ENCODE peak calls at places on chromosomes 4 and X, in five cellular contexts. W is SK-N-SH, C is uterus, L is stomach, Z is body of pancreas. K is an unnamed sample.

GRCh38 chrX:100341111-100341510 is 69.0 kb downstream of the PCDH19 start:
- DNase-seq in Z (no peak), L (no peak), C (no peak), W (no peak), K (no peak)

GRCh38 chr4:84497835-84498202 is 1.3 kb downstream of the NKX6-1 start:
- DNase-seq in W (no peak), C (no peak), L (no peak), Z (no peak), K (no peak)

GRCh38 chr4:6123976-6124375 is 76.4 kb downstream of the JAKMIP1 start:
- DNase-seq in L (peak; percentile 19), Z (no peak), W (no peak), C (no peak), K (no peak)

GRCh38 chrX:70134116-70134477 is 850 bp downstream of the IGBP1 start:
- DNase-seq in C (no peak), Z (no peak), W (no peak), L (no peak), K (no peak)

GRCh38 chrX:31397119-31397518 is 325.3 kb upstream of the FTHL17 start:
- DNase-seq in W (no peak), C (no peak), Z (no peak), L (no peak), K (no peak)

GRCh38 chr4:8371251-8371995 is 69.1 kb downstream of the ACOX3 start:
- DNase-seq in W (no peak), L (no peak), Z (no peak), C (no peak), K (no peak)

GRCh38 chr4:17018013-17018412 is 119.6 kb upstream of the LDB2 start:
- DNase-seq in Z (no peak), L (no peak), W (no peak), C (no peak), K (no peak)

GRCh38 chrX:261167-261857 is 19.9 kb upstream of the PLCXD1 start:
- DNase-seq in Z (peak; percentile 38), L (peak; percentile 51), C (no peak), W (no peak), K (peak; percentile 3)

GRCh38 chrX:143873343-143873742 is 10.5 kb upstream of the UBE2NL start:
- DNase-seq in W (peak; percentile 0), L (no peak), C (no peak), Z (no peak), K (no peak)

GRCh38 chr4:82247629-82248028 is 126.2 kb downstream of the HNRNPD start:
- DNase-seq in C (no peak), W (no peak), L (no peak), Z (no peak), K (no peak)

GRCh38 chrX:15838017-15838416 is 16.6 kb downstream of the AP1S2 start:
- DNase-seq in Z (no peak), W (peak; percentile 37), L (no peak), C (no peak), K (no peak)

GRCh38 chr4:183797445-183798248 is 107.5 kb upstream of the STOX2 start:
- DNase-seq in C (no peak), W (peak; percentile 83), Z (peak; percentile 49), L (peak; percentile 53), K (peak; percentile 40)

GRCh38 chr4:2591189-2591588 is 54.7 kb downstream of the FAM193A start:
- DNase-seq in L (no peak), W (peak; percentile 54), Z (no peak), C (no peak), K (no peak)

GRCh38 chr4:6225469-6225868 is 25.1 kb upstream of the JAKMIP1 start:
- DNase-seq in C (no peak), Z (no peak), L (peak; percentile 24), W (no peak), K (no peak)

GRCh38 chrX:77436682-77437081 is 10.5 kb upstream of the FGF16 start:
- DNase-seq in W (no peak), C (no peak), L (no peak), Z (no peak), K (no peak)

GRCh38 chr4:98663226-98664006 is 5.0 kb upstream of the TSPAN5 start:
- DNase-seq in L (no peak), W (no peak), C (no peak), Z (no peak), K (no peak)

GRCh38 chrX:14896273-14896672 is 23.1 kb downstream of the MOSPD2 start:
- DNase-seq in L (no peak), Z (no peak), W (no peak), C (no peak), K (no peak)

GRCh38 chr4:122930877-122931276 is 8.5 kb upstream of the NUDT6 start:
- DNase-seq in W (no peak), Z (no peak), L (no peak), C (no peak), K (no peak)

GRCh38 chrX:81261576-81261975 is 59.7 kb downstream of the SH3BGRL start:
- DNase-seq in Z (no peak), C (no peak), L (no peak), W (no peak), K (no peak)

GRCh38 chrX:38282044-38282443 is 45.3 kb downstream of the RPGR start:
- DNase-seq in C (no peak), W (no peak), L (no peak), Z (no peak), K (no peak)

GRCh38 chrX:3659761-3660160 is 53.7 kb downstream of the PRKX start:
- DNase-seq in W (no peak), L (no peak), Z (no peak), C (no peak), K (no peak)

GRCh38 chr4:75848891-75849290 is 53.4 kb downstream of the PPEF2 start:
- DNase-seq in W (no peak), L (no peak), C (no peak), Z (no peak), K (no peak)

GRCh38 chr4:153929651-153930050 is 140.8 kb upstream of the SFRP2 start:
- DNase-seq in Z (no peak), C (no peak), L (no peak), W (no peak), K (no peak)

GRCh38 chr4:132195181-132195580 is 953.9 kb upstream of the PCDH10 start:
- DNase-seq in W (no peak), L (no peak), Z (no peak), C (no peak), K (no peak)

GRCh38 chr4:38237139-38237538 is 276.9 kb downstream of the PTTG2 start:
- DNase-seq in W (no peak), Z (peak; percentile 43), C (no peak), L (no peak), K (no peak)

GRCh38 chrX:110258552-110258951 is 59.3 kb downstream of the AMMECR1 start:
- DNase-seq in L (no peak), W (no peak), C (no peak), Z (no peak), K (no peak)

GRCh38 chr4:118942465-118942864 is 53.8 kb downstream of the SYNPO2 start:
- DNase-seq in C (no peak), Z (no peak), W (peak; percentile 12), L (no peak), K (peak; percentile 31)

GRCh38 chrX:150018931-150019331 is 80.6 kb upstream of the EOLA2 start:
- DNase-seq in C (no peak), W (no peak), L (no peak), Z (no peak), K (no peak)

GRCh38 chr4:92969650-92970370 is 666.0 kb downstream of the GRID2 start:
- DNase-seq in Z (peak; percentile 8), L (no peak), C (no peak), W (no peak), K (no peak)

GRCh38 chrX:109952985-109953905 is 49.7 kb upstream of the TMEM164 start:
- DNase-seq in L (no peak), C (no peak), Z (no peak), W (no peak), K (no peak)

GRCh38 chr4:153464068-153464467 is 2.1 kb upstream of the TMEM131L start:
- DNase-seq in Z (no peak), L (no peak), C (no peak), W (no peak), K (no peak)

GRCh38 chrX:39591099-39591498 is 506.7 kb downstream of the BCOR start:
- DNase-seq in C (no peak), Z (no peak), L (no peak), W (no peak), K (no peak)

GRCh38 chrX:40579880-40580536 is 762 bp upstream of the ATP6AP2 start:
- DNase-seq in L (no peak), W (peak; percentile 16), C (no peak), Z (no peak), K (no peak)

GRCh38 chr4:89306486-89307184 is 965 bp downstream of the GPRIN3 start:
- DNase-seq in L (no peak), Z (no peak), C (no peak), W (no peak), K (no peak)

GRCh38 chr4:77035153-77035552 is 40.6 kb downstream of the CCNI start:
- DNase-seq in W (no peak), L (no peak), Z (no peak), C (no peak), K (no peak)

GRCh38 chr4:77040265-77040664 is 35.5 kb downstream of the CCNI start:
- DNase-seq in Z (no peak), W (no peak), L (no peak), C (no peak), K (no peak)

GRCh38 chr4:77036206-77036605 is 39.6 kb downstream of the CCNI start:
- DNase-seq in C (no peak), W (no peak), L (no peak), Z (peak; percentile 13), K (no peak)

GRCh38 chr4:77040856-77041576 is 34.8 kb downstream of the CCNI start:
- DNase-seq in L (no peak), W (no peak), C (no peak), Z (no peak), K (no peak)

GRCh38 chr4:77037736-77038135 is 38.1 kb downstream of the CCNI start:
- DNase-seq in L (no peak), C (no peak), W (no peak), Z (no peak), K (no peak)
- H3K27ac ChIP-seq in L (no peak overlapping the region), C (no peak overlapping the region), W (peak overlapping the region; percentile 6), Z (no peak overlapping the region), K (no peak overlapping the region)

GRCh38 chr4:110602061-110602460 is 20.8 kb downstream of the PITX2 start:
- DNase-seq in C (no peak), Z (no peak), W (no peak), L (no peak), K (no peak)
- H3K27ac ChIP-seq in C (no peak overlapping the region), Z (no peak overlapping the region), W (no peak overlapping the region), L (no peak overlapping the region), K (no peak overlapping the region)

GRCh38 chr4:726235-726787 is 20.7 kb downstream of the PCGF3 start:
- DNase-seq in C (no peak), Z (no peak), L (no peak), W (no peak), K (no peak)
- H3K27ac ChIP-seq in C (no peak overlapping the region), Z (no peak overlapping the region), L (no peak overlapping the region), W (no peak overlapping the region), K (no peak overlapping the region)

DNA sequence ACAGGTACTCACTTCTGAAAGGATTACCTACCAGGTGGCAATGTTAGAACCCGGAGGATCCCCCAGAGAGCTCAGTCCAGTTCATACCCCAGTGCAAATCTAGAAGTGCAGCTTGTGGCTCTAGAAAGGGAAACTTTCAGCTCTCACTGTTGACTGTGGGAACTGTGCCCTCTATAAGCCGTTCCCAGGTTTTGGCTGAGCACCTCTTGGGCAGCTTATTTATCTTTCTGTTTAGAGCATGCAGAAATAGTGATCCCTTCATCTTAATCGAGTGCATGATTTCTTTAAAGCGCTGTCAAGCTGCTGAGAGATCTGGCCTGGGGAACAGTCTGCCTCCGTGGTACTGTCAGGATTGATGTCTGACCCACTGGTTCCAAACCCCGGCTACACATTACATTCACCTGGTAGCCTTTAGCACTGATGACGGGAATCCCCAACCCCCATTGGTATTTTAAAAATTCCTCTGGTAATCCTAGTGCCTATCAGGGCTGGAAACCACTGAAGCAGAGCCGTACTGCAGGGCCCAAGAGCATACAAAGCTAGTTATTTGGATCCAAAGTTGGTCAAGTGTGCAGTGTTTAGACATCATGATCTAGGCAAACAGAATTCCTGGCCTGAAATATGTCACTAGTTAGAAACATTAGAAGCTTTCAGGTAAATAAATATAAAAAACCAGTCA is 103.2 kb downstream of the KLHL8 start:
- DNase-seq in Z (no peak), C (no peak), W (no peak), L (no peak), K (peak; percentile 18)
- H3K27ac ChIP-seq in Z (peak overlapping the region; percentile 68), C (no peak overlapping the region), W (no peak overlapping the region), L (no peak overlapping the region), K (peak overlapping the region; percentile 68)